ENCODE peak calls at places on chromosomes 2 and 18, in six cellular contexts. F is EL; B is effector CD8-positive, alpha-beta T cell; I is RCC 7860; U is H9; K is NCI-H1417 treated with DMSO at 0.1 percent for 48 hours. H is an unnamed sample.

GRCh38 chr2:121689356-121689755 is 40.1 kb upstream of the CLASP1 start:
- DNase-seq in I (peak; percentile 18), U (no peak), K (no peak), F (peak; percentile 48), B (no peak), H (no peak)

GRCh38 chr2:67318014-67318413 is 79.1 kb upstream of the ETAA1 start:
- DNase-seq in K (no peak), B (no peak), F (no peak), I (no peak), U (no peak), H (no peak)

GRCh38 chr2:63819765-63820717 is 21.7 kb upstream of the UGP2 start:
- DNase-seq in F (no peak), K (no peak), B (no peak), U (no peak), I (no peak), H (no peak)

GRCh38 chr18:61702007-61702406 is 190.8 kb downstream of the RNF152 start:
- DNase-seq in U (no peak), I (no peak), K (no peak), F (peak; percentile 60), B (no peak), H (no peak)

GRCh38 chr2:127681288-127681771 is 6.0 kb upstream of the LIMS2 start:
- DNase-seq in I (no peak), K (no peak), F (no peak), B (no peak), U (peak; percentile 63), H (no peak)

GRCh38 chr2:10284108-10284870 is 18.4 kb upstream of the HPCAL1 start:
- DNase-seq in B (no peak), F (no peak), K (no peak), I (no peak), U (no peak), H (no peak)

GRCh38 chr2:179435021-179435420 is 170.4 kb upstream of the SESTD1 start:
- DNase-seq in I (no peak), U (no peak), F (no peak), K (no peak), B (no peak), H (no peak)

GRCh38 chr2:52639692-52640091 is 1127.9 kb upstream of the CHAC2 start:
- DNase-seq in U (no peak), B (no peak), I (no peak), F (no peak), K (no peak), H (no peak)

GRCh38 chr18:48782381-48782841 is 168.4 kb downstream of the SMAD7 start:
- DNase-seq in U (no peak), B (no peak), F (peak; percentile 27), K (no peak), I (no peak), H (no peak)

GRCh38 chr2:69514406-69514805 is 77.2 kb upstream of the NFU1 start:
- DNase-seq in B (no peak), U (peak; percentile 60), I (no peak), F (peak; percentile 53), K (no peak), H (peak; percentile 32)

GRCh38 chr2:19711470-19712372 is 190.1 kb downstream of the TTC32 start:
- DNase-seq in F (peak; percentile 98), B (no peak), I (peak; percentile 93), U (peak; percentile 67), K (peak; percentile 28), H (peak; percentile 68)

GRCh38 chr2:39606585-39606984 is 59.1 kb upstream of the TMEM178A start:
- DNase-seq in B (no peak), K (no peak), U (peak; percentile 31), F (no peak), I (no peak), H (no peak)

GRCh38 chr2:52879561-52879960 is 888.0 kb upstream of the CHAC2 start:
- DNase-seq in I (no peak), F (no peak), U (no peak), K (no peak), B (no peak), H (no peak)

GRCh38 chr2:233408366-233409285 is 54.3 kb downstream of the DGKD start:
- DNase-seq in U (no peak), F (no peak), B (no peak), K (no peak), I (no peak), H (no peak)

GRCh38 chr2:191128172-191128910 is 22.5 kb downstream of the STAT4 start:
- DNase-seq in F (no peak), U (no peak), I (no peak), K (no peak), B (no peak), H (no peak)

GRCh38 chr2:223654384-223654915 is 52.3 kb upstream of the SCG2 start:
- DNase-seq in B (no peak), F (peak; percentile 60), I (peak; percentile 16), K (no peak), U (no peak), H (no peak)

GRCh38 chr2:60771508-60771907 is 15.4 kb downstream of the PAPOLG start:
- DNase-seq in F (no peak), I (no peak), K (no peak), B (no peak), U (no peak), H (no peak)

GRCh38 chr2:190540048-190540447 is 5.5 kb upstream of the NEMP2 start:
- DNase-seq in U (no peak), F (no peak), I (no peak), B (no peak), K (no peak), H (no peak)

GRCh38 chr2:225399509-225399908 is at the start of gene NYAP2:
- DNase-seq in B (no peak), K (peak; percentile 81), F (no peak), I (no peak), U (no peak), H (no peak)

GRCh38 chr2:85577386-85578242 is at the start of gene VAMP8:
- DNase-seq in K (no peak), B (peak; percentile 53), F (no peak), U (peak; percentile 92), I (peak; percentile 37), H (no peak)

GRCh38 chr2:228048838-228049490 is 132.5 kb downstream of the SPHKAP start:
- DNase-seq in F (peak; percentile 73), K (peak; percentile 11), B (no peak), I (peak; percentile 45), U (peak; percentile 49), H (peak; percentile 31)

GRCh38 chr2:160269803-160270570 is 69.9 kb upstream of the ITGB6 start:
- DNase-seq in K (no peak), F (peak; percentile 98), I (peak; percentile 96), U (peak; percentile 92), B (peak; percentile 55), H (peak; percentile 87)

GRCh38 chr2:28649481-28650260 is 102.0 kb upstream of the PPP1CB start:
- DNase-seq in F (peak; percentile 66), U (no peak), B (no peak), I (peak; percentile 53), K (no peak), H (no peak)

GRCh38 chr2:127045792-127046501 is 61.0 kb downstream of the BIN1 start:
- DNase-seq in K (no peak), U (peak; percentile 24), F (no peak), B (no peak), I (no peak), H (no peak)

GRCh38 chr2:120819720-120820210 is 84.1 kb downstream of the GLI2 start:
- DNase-seq in K (no peak), B (no peak), F (peak; percentile 4), U (no peak), I (no peak), H (no peak)

GRCh38 chr2:115190459-115190858 is 748.0 kb downstream of the DPP10 start:
- DNase-seq in F (no peak), B (no peak), K (no peak), I (no peak), U (no peak), H (no peak)

GRCh38 chr2:127104166-127104660 is 2.7 kb downstream of the BIN1 start:
- DNase-seq in F (no peak), I (no peak), B (no peak), U (peak; percentile 17), K (no peak), H (no peak)

GRCh38 chr2:218883491-218884490 is 3.1 kb downstream of the WNT10A start:
- DNase-seq in I (no peak), U (no peak), F (peak; percentile 25), K (no peak), B (no peak), H (no peak)